ENCODE peak calls at places on chromosomes 16 and 17, in six cellular contexts. T, S, R, F, H and B are unnamed samples.

GRCh38 chr17:78707923-78708322 is 74.2 kb downstream of the CYTH1 start:
- DNase-seq in T (no peak), S (no peak), R (no peak), F (no peak), H (no peak), B (no peak)

GRCh38 chr17:55666810-55667209 is 55.9 kb downstream of the TMEM100 start:
- DNase-seq in T (no peak), S (no peak), R (no peak), F (no peak), H (no peak), B (no peak)

GRCh38 chr17:66509913-66510312 is 207.5 kb downstream of the PRKCA start:
- DNase-seq in T (no peak), S (no peak), R (no peak), F (no peak), H (no peak), B (no peak)

GRCh38 chr17:42617956-42618431 is 8.5 kb downstream of the TUBG1 start:
- DNase-seq in T (no peak), S (no peak), R (no peak), F (no peak), H (no peak), B (no peak)

GRCh38 chr16:56518435-56518834 is 1.4 kb downstream of the BBS2 start:
- DNase-seq in T (no peak), S (no peak), R (no peak), F (no peak), H (no peak), B (no peak)

GRCh38 chr16:55475919-55476318 is 3.1 kb upstream of the MMP2 start:
- DNase-seq in T (no peak), S (no peak), R (no peak), F (no peak), H (no peak), B (no peak)

GRCh38 chr17:3972281-3972731 is 8.1 kb upstream of the ATP2A3 start:
- DNase-seq in T (no peak), S (no peak), R (no peak), F (no peak), H (no peak), B (no peak)

GRCh38 chr16:28067604-28068382 is 4.3 kb upstream of the GSG1L start:
- DNase-seq in T (no peak), S (peak), R (no peak), F (no peak), H (no peak), B (peak)

GRCh38 chr16:69904495-69905170 is 46.5 kb upstream of the CLEC18A start:
- DNase-seq in T (no peak), S (no peak), R (no peak), F (no peak), H (no peak), B (no peak)

GRCh38 chr16:9755076-9755475 is 427.2 kb downstream of the GRIN2A start:
- DNase-seq in T (no peak), S (peak), R (no peak), F (no peak), H (no peak), B (no peak)

GRCh38 chr17:28282596-28282995 is 36.4 kb upstream of the TMEM97 start:
- DNase-seq in T (no peak), S (peak), R (no peak), F (no peak), H (no peak), B (peak)